ENCODE peak calls at places on chromosome X, in eight cellular contexts. D, Y, Q, E, T, R, W and J are unnamed samples.

GRCh38 chrX:20967725-20968124 is 406.5 kb upstream of the CNKSR2 start:
- DNase-seq in D (no peak), Y (no peak), Q (no peak), E (no peak), T (no peak), R (no peak), W (no peak), J (no peak)

GRCh38 chrX:19869195-19869594 is 18.2 kb downstream of the SH3KBP1 start:
- DNase-seq in D (no peak), Y (no peak), Q (no peak), E (no peak), T (no peak), R (no peak), W (no peak), J (no peak)

GRCh38 chrX:120549483-120550452 is 11.0 kb downstream of the CUL4B start:
- DNase-seq in D (peak; percentile 51), Y (no peak), Q (no peak), E (no peak), T (no peak), R (no peak), W (peak; percentile 91), J (no peak)

GRCh38 chrX:69163936-69164741 is 1.1 kb downstream of the PJA1 start:
- DNase-seq in D (no peak), Y (no peak), Q (no peak), E (no peak), T (peak; percentile 73), R (peak; percentile 41), W (no peak), J (peak; percentile 77)

GRCh38 chrX:47796433-47796906 is 40.2 kb upstream of the ZNF81 start:
- DNase-seq in D (no peak), Y (no peak), Q (no peak), E (no peak), T (no peak), R (no peak), W (peak; percentile 20), J (no peak)

GRCh38 chrX:29662759-29663503 is 552.4 kb upstream of the MAGEB2 start:
- DNase-seq in D (peak; percentile 22), Y (no peak), Q (no peak), E (peak; percentile 38), T (no peak), R (no peak), W (peak; percentile 48), J (no peak)

GRCh38 chrX:48025561-48025960 is 18.8 kb downstream of the SPACA5 start:
- DNase-seq in D (peak; percentile 55), Y (peak; percentile 4), Q (no peak), E (no peak), T (no peak), R (peak; percentile 12), W (no peak), J (no peak)

GRCh38 chrX:16807548-16807947 is 21.3 kb downstream of the TXLNG start:
- DNase-seq in D (no peak), Y (no peak), Q (no peak), E (no peak), T (no peak), R (no peak), W (no peak), J (no peak)

GRCh38 chrX:132622130-132622529 is 133.3 kb upstream of the MBNL3 start:
- DNase-seq in D (no peak), Y (no peak), Q (no peak), E (no peak), T (no peak), R (no peak), W (no peak), J (no peak)

GRCh38 chrX:19064175-19064574 is 58.1 kb downstream of the ADGRG2 start:
- DNase-seq in D (no peak), Y (no peak), Q (no peak), E (no peak), T (no peak), R (no peak), W (no peak), J (no peak)

GRCh38 chrX:130418066-130418465 is 16.3 kb downstream of the RBMX2 start:
- DNase-seq in D (no peak), Y (no peak), Q (no peak), E (no peak), T (no peak), R (no peak), W (no peak), J (no peak)

GRCh38 chrX:69501433-69501832 is 2.7 kb upstream of the NALF2 start:
- DNase-seq in D (no peak), Y (no peak), Q (no peak), E (no peak), T (no peak), R (no peak), W (no peak), J (no peak)

GRCh38 chrX:97060019-97060418 is 176.3 kb downstream of the RPA4 start:
- DNase-seq in D (no peak), Y (no peak), Q (no peak), E (no peak), T (no peak), R (no peak), W (no peak), J (no peak)

GRCh38 chrX:12138366-12139313 is at the start of gene FRMPD4:
- DNase-seq in D (no peak), Y (no peak), Q (no peak), E (no peak), T (peak; percentile 54), R (no peak), W (no peak), J (peak; percentile 85)
- TF ChIP-seq CTCF in D (no peak), Y (no peak), Q (no peak), E (no peak), T (no peak), R (no peak), W (peak; percentile 26), J (peak; percentile 52)

DNA sequence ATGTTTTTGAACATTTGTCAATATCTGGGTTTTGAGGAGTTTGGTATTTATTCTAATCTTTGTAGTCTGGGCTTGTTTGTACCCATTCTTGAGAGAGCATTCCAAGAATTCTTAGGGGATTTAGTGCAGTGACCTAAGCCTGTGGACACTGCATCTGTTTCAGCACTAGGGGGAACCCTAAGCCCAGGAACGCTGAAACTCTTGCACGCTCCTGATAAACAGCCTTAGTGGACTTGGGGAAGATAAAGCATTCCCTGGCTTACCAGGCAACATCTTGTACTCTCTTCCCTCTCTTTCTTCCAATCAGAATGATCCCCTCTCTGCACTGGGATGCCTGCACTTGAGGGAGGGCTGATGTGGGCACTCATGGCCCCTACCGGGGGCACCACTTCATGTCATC is 654.9 kb upstream of the HTR2C start:
- DNase-seq in D (peak; percentile 47), Y (no peak), Q (no peak), E (peak; percentile 14), T (no peak), R (no peak), W (peak; percentile 10), J (no peak)
- TF ChIP-seq CTCF in D (peak; percentile 41), Y (no peak), Q (no peak), E (peak; percentile 62), T (peak; percentile 60), R (no peak), W (peak; percentile 65), J (peak; percentile 66)

GRCh38 chrX:72569786-72570185 is 2.9 kb downstream of the HDAC8 start:
- DNase-seq in D (no peak), Y (no peak), Q (no peak), E (no peak), T (no peak), R (no peak), W (peak; percentile 32), J (no peak)
- TF ChIP-seq CTCF in D (no peak), Y (no peak), Q (no peak), E (no peak), T (no peak), R (no peak), W (peak; percentile 26), J (no peak)

GRCh38 chrX:115462406-115462805 is 98.6 kb upstream of the PLS3 start:
- DNase-seq in D (no peak), Y (no peak), Q (no peak), E (no peak), T (no peak), R (no peak), W (no peak), J (no peak)
- TF ChIP-seq CTCF in D (no peak), Y (no peak), Q (no peak), E (no peak), T (no peak), R (no peak), W (no peak), J (no peak)